ENCODE peak calls at places on chromosome 14, in nine cellular contexts. B, N, P, A, J, V, W, M and K are unnamed samples.

GRCh38 chr14:65878586-65878985 is 466.1 kb downstream of the FUT8 start:
- DNase-seq in B (no peak), N (no peak), P (no peak), A (no peak), J (no peak), V (no peak), W (no peak), M (no peak), K (no peak)

GRCh38 chr14:52131640-52132320 is 62.9 kb upstream of the NID2 start:
- DNase-seq in B (peak), N (peak), P (peak), A (peak), J (peak), V (peak), W (no peak), M (peak), K (peak)

GRCh38 chr14:89688520-89688919 is 266.0 kb downstream of the EFCAB11 start:
- DNase-seq in B (no peak), N (no peak), P (no peak), A (no peak), J (peak), V (no peak), W (no peak), M (no peak), K (no peak)

GRCh38 chr14:76773188-76773885 is 12.1 kb downstream of the VASH1 start:
- DNase-seq in B (peak), N (peak), P (peak), A (no peak), J (peak), V (peak), W (no peak), M (no peak), K (peak)

GRCh38 chr14:103402700-103403099 is 17.5 kb downstream of the MARK3 start:
- DNase-seq in B (no peak), N (no peak), P (no peak), A (no peak), J (peak), V (peak), W (no peak), M (no peak), K (no peak)

GRCh38 chr14:24801024-24801423 is 167.0 kb upstream of the GZMB start:
- DNase-seq in B (no peak), N (no peak), P (no peak), A (no peak), J (no peak), V (no peak), W (no peak), M (no peak), K (no peak)

GRCh38 chr14:31196839-31197477 is 10.6 kb downstream of the HECTD1 start:
- DNase-seq in B (no peak), N (no peak), P (no peak), A (no peak), J (no peak), V (no peak), W (no peak), M (no peak), K (no peak)

GRCh38 chr14:60622920-60623263 is 26.4 kb downstream of the SIX1 start:
- DNase-seq in B (no peak), N (no peak), P (no peak), A (no peak), J (peak), V (peak), W (no peak), M (no peak), K (no peak)

GRCh38 chr14:77910506-77910905 is 110.6 kb downstream of the ADCK1 start:
- DNase-seq in B (no peak), N (no peak), P (peak), A (no peak), J (no peak), V (no peak), W (no peak), M (no peak), K (no peak)

DNA sequence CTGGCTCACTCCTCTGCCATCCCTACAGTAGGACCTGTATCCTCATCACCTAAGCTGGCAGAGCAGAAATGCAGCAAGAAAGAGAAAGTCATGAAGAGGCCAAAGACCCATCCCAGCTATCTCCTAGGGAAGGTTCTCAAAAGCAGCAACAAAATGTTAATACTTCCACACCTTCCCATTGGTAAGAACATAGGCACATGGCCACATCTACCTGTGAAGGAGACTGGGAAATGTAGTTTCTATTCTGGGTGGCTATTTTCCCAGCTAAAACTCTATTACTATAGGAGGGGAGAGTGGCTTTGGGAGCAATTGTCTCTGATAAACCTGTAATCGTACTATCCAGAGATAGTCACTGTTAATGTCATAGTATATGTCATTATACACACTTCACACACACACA is 13.7 kb upstream of the EIF2B2 start:
- DNase-seq in B (no peak), N (no peak), P (no peak), A (no peak), J (no peak), V (no peak), W (no peak), M (no peak), K (no peak)
- H3K4me3 ChIP-seq in B (no peak), N (no peak), P (no peak), A (no peak), J (no peak), V (no peak), W (no peak), M (no peak), K (no peak)

GRCh38 chr14:74569826-74570591 is 42.0 kb downstream of the LTBP2 start:
- DNase-seq in B (no peak), N (no peak), P (no peak), A (no peak), J (peak), V (peak), W (no peak), M (no peak), K (peak)

GRCh38 chr14:74569387-74569786 is 42.6 kb downstream of the LTBP2 start:
- DNase-seq in B (no peak), N (no peak), P (no peak), A (no peak), J (no peak), V (no peak), W (no peak), M (no peak), K (peak)

GRCh38 chr14:74568380-74568649 is 43.7 kb downstream of the LTBP2 start:
- DNase-seq in B (no peak), N (no peak), P (no peak), A (no peak), J (no peak), V (no peak), W (no peak), M (no peak), K (no peak)

GRCh38 chr14:74567646-74568379 is 44.2 kb downstream of the LTBP2 start:
- DNase-seq in B (no peak), N (no peak), P (no peak), A (no peak), J (no peak), V (no peak), W (no peak), M (no peak), K (peak)

GRCh38 chr14:74568896-74569295 is 43.1 kb downstream of the LTBP2 start:
- DNase-seq in B (no peak), N (peak), P (no peak), A (no peak), J (peak), V (no peak), W (no peak), M (no peak), K (peak)
- H3K4me3 ChIP-seq in B (no peak), N (no peak), P (no peak), A (no peak), J (no peak), V (no peak), W (no peak), M (no peak), K (no peak)

DNA sequence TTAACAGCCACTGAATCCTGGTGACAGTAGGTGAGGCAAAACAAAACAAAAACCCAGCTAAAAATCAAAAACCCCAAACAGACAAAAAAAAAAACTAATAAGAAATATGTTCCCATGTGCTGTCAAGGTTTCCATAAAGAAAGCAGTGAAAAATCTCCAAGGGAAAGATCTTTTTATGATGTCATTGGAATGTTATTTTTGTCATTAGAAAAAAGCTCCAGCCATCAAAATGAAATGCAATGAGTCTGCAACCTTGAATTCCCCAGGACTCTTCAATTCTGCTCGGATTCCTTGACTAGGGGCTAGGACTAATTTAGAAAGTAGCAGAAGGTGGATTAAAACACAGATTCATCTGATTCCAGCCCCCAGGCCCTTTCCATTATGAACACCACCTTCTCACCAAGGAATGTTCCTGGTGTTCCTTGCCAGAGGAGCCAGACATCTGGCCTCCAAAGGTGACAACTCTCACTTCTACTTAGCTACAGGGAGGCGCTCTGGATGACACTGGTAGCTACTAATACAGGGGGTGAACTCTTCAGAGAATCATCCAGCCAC is 6.0 kb upstream of the PCNX1 start:
- DNase-seq in B (no peak), N (no peak), P (no peak), A (no peak), J (peak), V (peak), W (no peak), M (no peak), K (no peak)
- H3K4me3 ChIP-seq in B (no peak), N (no peak), P (no peak), A (no peak), J (no peak), V (no peak), W (no peak), M (no peak), K (no peak)

DNA sequence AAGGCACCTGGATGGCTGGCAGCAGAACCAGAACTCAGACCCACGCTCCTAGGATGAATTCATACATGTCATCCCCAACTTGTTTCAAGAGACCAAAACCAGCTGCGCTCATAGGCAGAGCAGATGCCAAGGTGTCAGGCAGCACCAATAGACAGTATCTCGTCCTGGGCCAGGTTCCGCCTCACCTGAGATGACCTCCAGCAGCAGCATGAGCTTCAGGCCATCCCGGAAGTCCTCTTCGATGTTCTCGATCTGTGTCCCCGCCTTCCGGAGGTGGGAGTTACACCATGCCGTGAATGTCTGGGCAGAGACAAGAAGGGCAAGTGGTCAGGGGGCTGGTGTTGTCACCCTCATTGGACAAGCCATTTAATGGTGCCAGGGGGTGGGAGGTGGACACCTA is 53.7 kb downstream of the ACTN1 start:
- DNase-seq in B (no peak), N (no peak), P (no peak), A (no peak), J (no peak), V (no peak), W (no peak), M (no peak), K (no peak)
- H3K4me3 ChIP-seq in B (no peak), N (no peak), P (no peak), A (no peak), J (no peak), V (no peak), W (no peak), M (no peak), K (no peak)

GRCh38 chr14:81427348-81428058 is 27.4 kb upstream of the STON2 start:
- DNase-seq in B (no peak), N (no peak), P (no peak), A (no peak), J (no peak), V (no peak), W (no peak), M (no peak), K (no peak)
- H3K4me3 ChIP-seq in B (no peak), N (no peak), P (no peak), A (no peak), J (no peak), V (no peak), W (no peak), M (no peak), K (no peak)

GRCh38 chr14:20607617-20608016 is 16.4 kb upstream of the RNASE12 start:
- DNase-seq in B (no peak), N (no peak), P (no peak), A (no peak), J (no peak), V (no peak), W (no peak), M (no peak), K (no peak)

GRCh38 chr14:20606902-20607242 is 15.7 kb upstream of the RNASE12 start:
- DNase-seq in B (no peak), N (no peak), P (no peak), A (no peak), J (no peak), V (no peak), W (no peak), M (no peak), K (no peak)

GRCh38 chr14:20609215-20610001 is 18.2 kb upstream of the RNASE12 start:
- DNase-seq in B (peak), N (peak), P (peak), A (peak), J (peak), V (peak), W (peak), M (peak), K (peak)

GRCh38 chr14:20610002-20610765 is 19.0 kb upstream of the RNASE12 start:
- DNase-seq in B (peak), N (peak), P (peak), A (no peak), J (peak), V (peak), W (no peak), M (peak), K (peak)

GRCh38 chr14:20608383-20609095 is 17.4 kb upstream of the RNASE12 start:
- DNase-seq in B (no peak), N (no peak), P (no peak), A (no peak), J (no peak), V (no peak), W (no peak), M (no peak), K (no peak)
- H3K4me3 ChIP-seq in B (no peak), N (no peak), P (no peak), A (no peak), J (no peak), V (no peak), W (no peak), M (no peak), K (no peak)

GRCh38 chr14:23181453-23181852 is 2.0 kb downstream of the SLC7A8 start:
- DNase-seq in B (no peak), N (no peak), P (no peak), A (no peak), J (no peak), V (no peak), W (no peak), M (no peak), K (no peak)
- H3K4me3 ChIP-seq in B (no peak), N (peak), P (peak), A (no peak), J (no peak), V (no peak), W (peak), M (no peak), K (no peak)

GRCh38 chr14:88364710-88365413 is 20.6 kb upstream of the SPATA7 start:
- DNase-seq in B (no peak), N (no peak), P (no peak), A (no peak), J (no peak), V (no peak), W (no peak), M (no peak), K (no peak)
- H3K4me3 ChIP-seq in B (no peak), N (no peak), P (no peak), A (no peak), J (no peak), V (no peak), W (no peak), M (no peak), K (no peak)

DNA sequence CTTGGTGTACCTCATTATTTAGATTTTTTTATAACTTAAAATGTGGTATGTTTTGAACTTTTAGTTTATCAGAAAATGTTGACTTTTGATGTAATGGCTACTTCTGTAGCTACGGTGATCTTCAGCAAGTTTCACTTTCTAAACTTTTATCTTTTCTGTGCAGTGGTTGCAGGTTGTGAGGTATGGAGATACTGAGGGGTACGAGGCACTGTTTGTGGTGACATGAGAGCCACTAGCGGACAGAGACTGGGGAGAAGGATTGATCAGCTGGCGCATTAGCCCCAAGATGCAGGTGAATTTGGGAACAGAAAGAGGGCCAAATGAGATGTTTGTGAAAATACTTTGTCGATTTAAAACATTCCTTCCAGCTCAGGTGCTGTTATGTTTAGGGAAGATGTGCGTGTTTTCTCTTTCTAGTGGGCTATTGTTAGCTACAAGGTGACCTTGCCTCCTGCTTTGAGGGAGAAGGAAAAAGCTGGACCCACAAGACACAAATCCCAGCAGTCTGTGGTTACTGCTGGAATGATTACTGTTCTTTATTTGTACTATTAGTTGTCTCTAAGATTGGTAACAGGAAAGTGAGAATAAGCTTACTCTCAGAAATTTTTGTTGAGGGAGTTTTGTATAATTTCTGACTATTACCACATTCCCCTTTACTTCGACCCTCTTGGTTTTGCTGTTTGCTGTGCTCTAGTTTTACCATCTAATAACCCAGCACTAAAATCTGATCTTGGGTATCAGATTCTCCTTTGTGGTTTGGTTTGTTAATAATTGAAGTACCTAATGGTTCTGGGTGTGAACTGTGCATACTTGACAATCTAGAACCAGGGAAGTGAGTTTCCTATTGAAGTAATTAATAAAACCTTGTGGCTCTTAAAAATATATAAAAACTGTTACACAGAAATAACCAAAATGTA is 61.7 kb downstream of the FBXO34 start:
- DNase-seq in B (no peak), N (no peak), P (no peak), A (no peak), J (no peak), V (peak), W (no peak), M (peak), K (no peak)
- H3K4me3 ChIP-seq in B (no peak), N (no peak), P (no peak), A (peak), J (no peak), V (no peak), W (no peak), M (peak), K (no peak)

GRCh38 chr14:73238262-73238852 is 1.1 kb downstream of the PAPLN start:
- DNase-seq in B (peak), N (no peak), P (peak), A (no peak), J (peak), V (peak), W (no peak), M (no peak), K (no peak)

GRCh38 chr14:73237219-73237785 is at the start of gene PAPLN:
- DNase-seq in B (no peak), N (no peak), P (peak), A (no peak), J (peak), V (peak), W (no peak), M (no peak), K (peak)

GRCh38 chr14:73238941-73239340 is 1.6 kb downstream of the PAPLN start:
- DNase-seq in B (no peak), N (no peak), P (peak), A (no peak), J (no peak), V (no peak), W (no peak), M (no peak), K (peak)

GRCh38 chr14:73236752-73237218 is 521 bp upstream of the PAPLN start:
- DNase-seq in B (no peak), N (no peak), P (no peak), A (no peak), J (no peak), V (no peak), W (no peak), M (no peak), K (no peak)

DNA sequence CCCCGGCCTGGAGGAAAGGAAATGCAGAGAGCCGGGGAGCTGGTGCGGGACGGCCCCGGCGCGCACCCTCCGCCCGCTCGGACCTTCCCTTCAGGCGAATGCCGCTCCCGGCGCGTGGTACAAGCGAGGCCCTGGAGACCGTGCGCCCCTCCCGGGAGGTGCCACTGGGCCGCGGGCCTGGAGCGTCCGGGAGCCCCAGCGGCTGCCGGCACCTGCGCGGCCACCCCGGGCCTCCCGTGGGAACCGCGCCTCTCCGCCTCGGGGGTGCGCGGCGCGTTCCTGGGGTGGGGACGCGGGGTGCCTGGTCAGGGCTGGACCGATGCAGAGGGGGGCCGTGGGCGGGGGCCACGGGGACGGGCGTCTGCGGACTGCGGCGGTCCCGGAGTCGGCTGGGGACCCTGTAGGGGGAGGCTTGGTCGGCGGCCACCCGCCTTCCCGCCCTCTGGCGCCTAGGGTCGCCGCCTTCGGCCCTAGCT is 518 bp downstream of the PAPLN start:
- DNase-seq in B (no peak), N (no peak), P (peak), A (no peak), J (no peak), V (no peak), W (peak), M (no peak), K (no peak)
- H3K4me3 ChIP-seq in B (peak), N (peak), P (peak), A (peak), J (peak), V (peak), W (peak), M (no peak), K (peak)